ENCODE peak calls at places on chromosomes 1 and 21, in four cellular contexts. S is breast epithelium, A is Panc1, C is HCT116. X is an unnamed sample.

GRCh38 chr1:114745351-114745750 is 12.4 kb downstream of the CSDE1 start:
- DNase-seq in A (no peak), S (no peak), C (no peak), X (no peak)

GRCh38 chr1:185537601-185538000 is 196.6 kb upstream of the HMCN1 start:
- DNase-seq in A (no peak), S (no peak), C (no peak), X (no peak)

GRCh38 chr1:116224561-116224960 is 113.4 kb downstream of the MAB21L3 start:
- DNase-seq in S (no peak), A (no peak), C (no peak), X (no peak)

GRCh38 chr1:85413169-85413568 is 51.8 kb downstream of the DDAH1 start:
- DNase-seq in S (no peak), C (no peak), A (no peak), X (no peak)

GRCh38 chr1:109655624-109656519 is at the start of gene GSTM4:
- DNase-seq in C (peak), S (peak), A (no peak), X (no peak)

GRCh38 chr1:29124366-29125236 is 898 bp upstream of the TMEM200B start:
- DNase-seq in S (peak), C (peak), A (no peak), X (no peak)

GRCh38 chr1:59699227-59699847 is 115.4 kb upstream of the HOOK1 start:
- DNase-seq in C (peak), S (no peak), A (peak), X (no peak)

GRCh38 chr1:203185585-203185984 is 919 bp downstream of the CHI3L1 start:
- DNase-seq in C (no peak), A (no peak), S (no peak), X (no peak)

GRCh38 chr21:43858806-43859648 is 6.0 kb upstream of the AGPAT3 start:
- DNase-seq in S (no peak), C (no peak), A (no peak), X (no peak)

GRCh38 chr1:207853372-207853757 is 57.6 kb downstream of the CD34 start:
- DNase-seq in S (no peak), A (no peak), C (no peak), X (no peak)

GRCh38 chr1:47023268-47024137 is at the start of gene CYP4X1:
- DNase-seq in C (no peak), S (no peak), A (no peak), X (no peak)

GRCh38 chr1:182600745-182601415 is 3.3 kb downstream of the RGS16 start:
- DNase-seq in A (no peak), S (no peak), C (no peak), X (no peak)

GRCh38 chr1:204041232-204041767 is 31.6 kb upstream of the SOX13 start:
- DNase-seq in C (no peak), A (no peak), S (no peak), X (no peak)

GRCh38 chr1:160053548-160054365 is 16.2 kb downstream of the KCNJ10 start:
- DNase-seq in S (no peak), C (no peak), A (no peak), X (no peak)

GRCh38 chr1:50977575-50978143 is 7.6 kb downstream of the CDKN2C start:
- DNase-seq in A (no peak), S (no peak), C (no peak), X (no peak)

GRCh38 chr1:75257424-75257823 is 123.2 kb downstream of the LHX8 start:
- DNase-seq in C (no peak), A (no peak), S (no peak), X (no peak)

GRCh38 chr1:48470506-48470905 is 1.5 kb downstream of the SPATA6 start:
- DNase-seq in C (no peak), S (no peak), A (peak), X (no peak)

GRCh38 chr1:92691937-92692336 is 93.0 kb downstream of the EVI5 start:
- DNase-seq in C (no peak), A (no peak), S (no peak), X (no peak)

GRCh38 chr1:21262282-21263051 is 27.8 kb downstream of the ECE1 start:
- DNase-seq in A (no peak), C (no peak), S (peak), X (no peak)

GRCh38 chr1:101846820-101847219 is 149.9 kb downstream of the OLFM3 start:
- DNase-seq in S (no peak), C (no peak), A (no peak), X (no peak)

GRCh38 chr1:157092831-157093230 is 6.8 kb downstream of the ETV3L start:
- DNase-seq in C (no peak), S (no peak), A (no peak), X (no peak)

GRCh38 chr21:27290020-27290419 is 323.1 kb upstream of the ADAMTS5 start:
- DNase-seq in C (no peak), A (no peak), S (no peak), X (no peak)

GRCh38 chr1:4425892-4426291 is 228.5 kb upstream of the AJAP1 start:
- DNase-seq in S (no peak), C (no peak), A (no peak), X (no peak)

GRCh38 chr1:89060091-89060490 is 4.9 kb downstream of the GBP1 start:
- DNase-seq in C (no peak), A (no peak), S (no peak), X (no peak)

GRCh38 chr21:29238967-29239289 is 59.8 kb upstream of the BACH1 start:
- DNase-seq in C (no peak), A (no peak), S (no peak), X (no peak)

GRCh38 chr1:1858382-1859086 is 32.4 kb downstream of the GNB1 start:
- DNase-seq in C (no peak), S (no peak), A (no peak), X (peak)

GRCh38 chr1:206470692-206471414 is 577 bp downstream of the IKBKE start:
- DNase-seq in S (no peak), C (no peak), A (no peak), X (no peak)

GRCh38 chr1:206469933-206470691 is at the start of gene IKBKE:
- DNase-seq in S (no peak), A (no peak), C (peak), X (no peak)

GRCh38 chr1:206471993-206472392 is 1.7 kb downstream of the IKBKE start:
- DNase-seq in S (no peak), C (no peak), A (no peak), X (no peak)

GRCh38 chr1:206472454-206472853 is 2.2 kb downstream of the IKBKE start:
- DNase-seq in S (no peak), A (no peak), C (no peak), X (no peak)

DNA sequence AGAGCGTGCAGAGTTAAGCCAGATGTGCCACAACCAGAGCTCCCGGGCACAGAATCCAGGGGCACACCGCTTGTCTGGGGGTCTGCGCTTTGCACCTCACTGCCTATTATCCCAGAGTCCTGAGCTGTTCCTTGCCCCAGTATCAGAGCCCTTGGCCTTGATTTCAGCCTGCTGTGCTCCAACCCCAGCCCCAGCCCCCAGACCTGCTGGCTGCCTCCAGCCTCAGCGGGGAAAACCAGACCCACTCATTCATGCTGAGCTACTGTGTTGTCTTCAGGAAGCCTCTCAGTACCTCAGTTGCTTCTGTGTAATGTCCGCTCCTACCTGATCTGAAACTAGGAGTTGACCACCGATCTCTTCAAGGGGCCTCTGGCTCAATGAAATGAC is 1.1 kb downstream of the IKBKE start:
- DNase-seq in A (no peak), C (no peak), S (no peak), X (no peak)
- H3K27ac ChIP-seq in A (no peak), C (no peak), S (no peak), X (no peak)

GRCh38 chr1:44355582-44356305 is 687 bp upstream of the ERI3 start:
- DNase-seq in A (no peak), C (no peak), S (no peak), X (no peak)
- TF ChIP-seq POLR2AphosphoS5 in A (no peak), C (no peak), S (no peak), X (no peak)

GRCh38 chr1:209767706-209768105 is 11.9 kb downstream of the TRAF3IP3 start:
- DNase-seq in A (no peak), S (no peak), C (no peak), X (no peak)

GRCh38 chr1:209767105-209767504 is 11.3 kb downstream of the TRAF3IP3 start:
- DNase-seq in C (no peak), A (no peak), S (no peak), X (no peak)

GRCh38 chr1:209769956-209770355 is 14.1 kb downstream of the TRAF3IP3 start:
- DNase-seq in S (no peak), A (no peak), C (no peak), X (no peak)

GRCh38 chr1:209769171-209769904 is 13.5 kb downstream of the TRAF3IP3 start:
- DNase-seq in C (no peak), A (no peak), S (no peak), X (peak)

GRCh38 chr1:209768354-209768774 is 12.5 kb downstream of the TRAF3IP3 start:
- DNase-seq in C (no peak), S (no peak), A (no peak), X (no peak)
- H3K4me3 ChIP-seq in C (no peak), S (no peak), A (no peak), X (peak)

GRCh38 chr1:224668991-224669390 is 52.9 kb downstream of the CNIH3 start:
- DNase-seq in C (no peak), S (no peak), A (no peak), X (no peak)
- H3K27ac ChIP-seq in C (no peak), S (no peak), A (no peak), X (no peak)

GRCh38 chr1:155010211-155010918 is 7.8 kb downstream of the ZBTB7B start:
- DNase-seq in C (no peak), A (no peak), S (no peak), X (no peak)
- TF ChIP-seq POLR2AphosphoS5 in C (no peak), A (no peak), S (no peak), X (no peak)

DNA sequence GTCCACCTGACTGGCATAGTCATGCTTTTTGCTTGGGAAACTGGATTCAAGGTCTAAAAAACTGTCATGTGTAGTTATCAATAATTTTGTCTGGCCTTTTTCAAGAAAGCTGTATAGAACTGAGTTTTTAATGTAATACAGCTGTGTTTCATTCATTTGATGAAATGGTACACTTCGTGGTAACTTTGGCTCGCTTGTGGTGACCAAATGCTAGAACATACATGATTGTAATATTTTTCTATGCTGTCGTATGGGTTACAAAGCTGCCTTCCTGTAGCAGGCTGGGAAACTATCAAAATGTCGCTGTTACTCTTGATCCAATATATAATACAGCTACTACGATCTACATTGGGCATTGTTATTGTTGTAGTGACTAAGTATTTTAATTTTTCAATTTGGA is 2.1 kb downstream of the LRRC42 start:
- DNase-seq in A (no peak), C (no peak), S (no peak), X (no peak)
- H3K4me3 ChIP-seq in A (no peak), C (no peak), S (no peak), X (peak)

GRCh38 chr1:222390181-222390580 is 157.7 kb downstream of the HHIPL2 start:
- DNase-seq in A (no peak), S (no peak), C (no peak), X (no peak)
- H3K27ac ChIP-seq in A (no peak), S (no peak), C (no peak), X (no peak)

GRCh38 chr1:201502511-201502857 is 4.4 kb downstream of the CSRP1 start:
- DNase-seq in A (no peak), C (no peak), S (no peak), X (no peak)

GRCh38 chr1:201499795-201500669 is 6.9 kb downstream of the CSRP1 start:
- DNase-seq in A (no peak), S (no peak), C (no peak), X (no peak)

GRCh38 chr1:201501812-201502510 is 5.0 kb downstream of the CSRP1 start:
- DNase-seq in S (no peak), C (no peak), A (no peak), X (no peak)

GRCh38 chr1:201500670-201501120 is 6.2 kb downstream of the CSRP1 start:
- DNase-seq in S (no peak), C (no peak), A (no peak), X (no peak)

DNA sequence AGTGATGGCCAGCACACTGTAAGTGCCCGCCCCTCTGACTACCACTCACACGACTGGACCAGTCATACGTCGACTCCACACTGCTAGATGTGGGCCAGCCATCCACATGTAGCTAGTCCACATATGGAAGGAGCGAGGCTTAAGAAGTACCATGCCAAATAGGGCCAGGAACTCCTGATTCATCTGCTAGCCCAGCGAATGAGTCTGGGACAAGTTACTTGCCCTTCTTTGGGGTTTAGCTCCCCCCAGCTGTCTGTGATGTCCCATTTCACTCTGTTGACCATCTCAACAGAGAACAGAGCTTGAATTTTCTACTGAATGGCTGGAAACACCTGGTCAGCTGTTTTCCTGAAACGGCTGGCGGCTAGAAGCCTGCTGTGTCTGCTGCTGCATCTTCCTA is 5.8 kb downstream of the CSRP1 start:
- DNase-seq in A (no peak), C (no peak), S (no peak), X (no peak)
- TF ChIP-seq POLR2AphosphoS5 in A (no peak), C (no peak), S (peak), X (no peak)